ENCODE peak calls at places on chromosomes 16 and 17, in six cellular contexts. One of them, this sample, is unnamed.

GRCh38 chr16:16062023-16062932 is 112.9 kb downstream of the ABCC1 start:
- DNase-seq in mesendoderm: peak
- DNase-seq in DMS79: no peak
- DNase-seq in astrocyte of the spinal cord: no peak
- DNase-seq in MV-4-11: peak
- DNase-seq in PC-3: no peak
- DNase-seq in this sample: no peak

GRCh38 chr16:81894592-81894991 is 115.5 kb downstream of the PLCG2 start:
- DNase-seq in mesendoderm: no peak
- DNase-seq in DMS79: no peak
- DNase-seq in astrocyte of the spinal cord: no peak
- DNase-seq in MV-4-11: no peak
- DNase-seq in PC-3: no peak
- DNase-seq in this sample: no peak

GRCh38 chr16:13391337-13391736 is 489.9 kb downstream of the SHISA9 start:
- DNase-seq in mesendoderm: no peak
- DNase-seq in DMS79: no peak
- DNase-seq in astrocyte of the spinal cord: no peak
- DNase-seq in MV-4-11: no peak
- DNase-seq in PC-3: no peak
- DNase-seq in this sample: no peak

GRCh38 chr17:60827920-60828319 is 150.3 kb downstream of the BCAS3 start:
- DNase-seq in mesendoderm: no peak
- DNase-seq in DMS79: no peak
- DNase-seq in astrocyte of the spinal cord: no peak
- DNase-seq in MV-4-11: no peak
- DNase-seq in PC-3: no peak
- DNase-seq in this sample: no peak

GRCh38 chr16:57677622-57678369 is 9.7 kb downstream of the ADGRG3 start:
- DNase-seq in mesendoderm: no peak
- DNase-seq in DMS79: no peak
- DNase-seq in astrocyte of the spinal cord: no peak
- DNase-seq in MV-4-11: no peak
- DNase-seq in PC-3: peak
- DNase-seq in this sample: no peak

GRCh38 chr17:40905370-40905769 is 20.3 kb upstream of the KRT20 start:
- DNase-seq in mesendoderm: no peak
- DNase-seq in DMS79: no peak
- DNase-seq in astrocyte of the spinal cord: no peak
- DNase-seq in MV-4-11: no peak
- DNase-seq in PC-3: no peak
- DNase-seq in this sample: no peak

GRCh38 chr17:1365445-1366039 is 34.5 kb downstream of the YWHAE start:
- DNase-seq in mesendoderm: peak
- DNase-seq in DMS79: peak
- DNase-seq in astrocyte of the spinal cord: peak
- DNase-seq in MV-4-11: peak
- DNase-seq in PC-3: peak
- DNase-seq in this sample: peak

GRCh38 chr17:20157078-20157360 is 147.9 kb downstream of the SPECC1 start:
- DNase-seq in mesendoderm: no peak
- DNase-seq in DMS79: no peak
- DNase-seq in astrocyte of the spinal cord: no peak
- DNase-seq in MV-4-11: no peak
- DNase-seq in PC-3: no peak
- DNase-seq in this sample: no peak

GRCh38 chr16:11112723-11113348 is 143.2 kb downstream of the SOCS1 start:
- DNase-seq in mesendoderm: no peak
- DNase-seq in DMS79: peak
- DNase-seq in astrocyte of the spinal cord: no peak
- DNase-seq in MV-4-11: no peak
- DNase-seq in PC-3: no peak
- DNase-seq in this sample: peak

GRCh38 chr17:968812-969766 is 10.5 kb downstream of the NXN start:
- DNase-seq in mesendoderm: no peak
- DNase-seq in DMS79: no peak
- DNase-seq in astrocyte of the spinal cord: no peak
- DNase-seq in MV-4-11: no peak
- DNase-seq in PC-3: no peak
- DNase-seq in this sample: no peak

GRCh38 chr17:39963826-39964225 is 1.0 kb downstream of the GSDMA start:
- DNase-seq in mesendoderm: no peak
- DNase-seq in DMS79: no peak
- DNase-seq in astrocyte of the spinal cord: no peak
- DNase-seq in MV-4-11: no peak
- DNase-seq in PC-3: peak
- DNase-seq in this sample: no peak

GRCh38 chr16:61829631-61830030 is 206.6 kb downstream of the CDH8 start:
- DNase-seq in mesendoderm: no peak
- DNase-seq in DMS79: no peak
- DNase-seq in astrocyte of the spinal cord: peak
- DNase-seq in MV-4-11: no peak
- DNase-seq in PC-3: no peak
- DNase-seq in this sample: no peak

GRCh38 chr17:63497708-63498483 is 21.0 kb downstream of the ACE start:
- DNase-seq in mesendoderm: peak
- DNase-seq in DMS79: peak
- DNase-seq in astrocyte of the spinal cord: no peak
- DNase-seq in MV-4-11: no peak
- DNase-seq in PC-3: peak
- DNase-seq in this sample: peak

GRCh38 chr17:34312080-34312479 is 7.2 kb upstream of the CCL8 start:
- DNase-seq in mesendoderm: no peak
- DNase-seq in DMS79: no peak
- DNase-seq in astrocyte of the spinal cord: no peak
- DNase-seq in MV-4-11: no peak
- DNase-seq in PC-3: no peak
- DNase-seq in this sample: no peak

GRCh38 chr17:17506181-17506741 is 10.1 kb upstream of the RASD1 start:
- DNase-seq in mesendoderm: no peak
- DNase-seq in DMS79: no peak
- DNase-seq in astrocyte of the spinal cord: no peak
- DNase-seq in MV-4-11: no peak
- DNase-seq in PC-3: no peak
- DNase-seq in this sample: no peak

GRCh38 chr16:57642368-57643135 is 14.1 kb downstream of the ADGRG1 start:
- DNase-seq in mesendoderm: no peak
- DNase-seq in DMS79: no peak
- DNase-seq in astrocyte of the spinal cord: no peak
- DNase-seq in MV-4-11: no peak
- DNase-seq in PC-3: no peak
- DNase-seq in this sample: no peak

GRCh38 chr17:7421186-7421585 is 1.1 kb downstream of the SPEM1 start:
- DNase-seq in mesendoderm: no peak
- DNase-seq in DMS79: no peak
- DNase-seq in astrocyte of the spinal cord: no peak
- DNase-seq in MV-4-11: no peak
- DNase-seq in PC-3: no peak
- DNase-seq in this sample: no peak

GRCh38 chr17:31724619-31725018 is 134.4 kb downstream of the COPRS start:
- DNase-seq in mesendoderm: no peak
- DNase-seq in DMS79: no peak
- DNase-seq in astrocyte of the spinal cord: peak
- DNase-seq in MV-4-11: no peak
- DNase-seq in PC-3: no peak
- DNase-seq in this sample: no peak

GRCh38 chr17:40121191-40121885 is 433 bp upstream of the MSL1 start:
- DNase-seq in mesendoderm: no peak
- DNase-seq in DMS79: peak
- DNase-seq in astrocyte of the spinal cord: peak
- DNase-seq in MV-4-11: no peak
- DNase-seq in PC-3: peak
- DNase-seq in this sample: peak

GRCh38 chr16:57110937-57111336 is 18.6 kb downstream of the CPNE2 start:
- DNase-seq in mesendoderm: no peak
- DNase-seq in DMS79: no peak
- DNase-seq in astrocyte of the spinal cord: no peak
- DNase-seq in MV-4-11: no peak
- DNase-seq in PC-3: no peak
- DNase-seq in this sample: no peak

GRCh38 chr16:76784530-76784929 is 406.5 kb upstream of the MON1B start:
- DNase-seq in mesendoderm: no peak
- DNase-seq in DMS79: no peak
- DNase-seq in astrocyte of the spinal cord: no peak
- DNase-seq in MV-4-11: no peak
- DNase-seq in PC-3: no peak
- DNase-seq in this sample: no peak

This sample was measured in NCI-H82.